ENCODE peak calls at places on chromosomes 6 and 20, in ten cellular contexts. B is A673, Y is left lung, E is left ventricle myocardium inferior, Z is H1, P is spleen, C is Panc1, N is GM23248, W is RWPE2, M is SJCRH30. D is an unnamed sample. For H3K4me1, the result is how much of the 10 kb centered on the place peaks cover.

GRCh38 chr6:13089296-13089994 is 238.9 kb downstream of the TBC1D7 start:
- DNase-seq in B (no peak), Y (no peak), E (no peak), Z (no peak), P (no peak), C (no peak), N (peak), W (no peak), M (no peak), D (peak)

GRCh38 chr6:13453771-13454251 is 33.6 kb downstream of the GFOD1 start:
- DNase-seq in B (no peak), Y (no peak), E (no peak), Z (no peak), P (no peak), C (peak), N (peak), W (peak), M (no peak), D (no peak)

GRCh38 chr20:31523361-31524283 is 9.4 kb downstream of the HM13 start:
- DNase-seq in B (no peak), Y (no peak), E (no peak), Z (no peak), P (no peak), C (no peak), N (peak), W (no peak), M (no peak), D (no peak)

GRCh38 chr6:116404706-116405105 is 34.0 kb downstream of the DSE start:
- DNase-seq in B (no peak), Y (no peak), E (no peak), Z (no peak), P (no peak), C (no peak), N (peak), W (no peak), M (no peak), D (no peak)

GRCh38 chr20:19265646-19266374 is 53.4 kb downstream of the SLC24A3 start:
- DNase-seq in B (no peak), Y (no peak), E (no peak), Z (peak), P (no peak), C (no peak), N (no peak), W (no peak), M (no peak), D (peak)

GRCh38 chr6:422423-423061 is 31.0 kb downstream of the IRF4 start:
- DNase-seq in B (no peak), Y (no peak), E (no peak), Z (no peak), P (no peak), C (peak), N (peak), W (no peak), M (no peak), D (peak)

GRCh38 chr6:87308970-87309369 is 13.4 kb upstream of the SMIM8 start:
- DNase-seq in B (no peak), Y (no peak), E (no peak), Z (no peak), P (no peak), C (no peak), N (peak), W (no peak), M (no peak), D (no peak)

GRCh38 chr6:109174911-109175310 is 79.6 kb downstream of the CEP57L1 start:
- DNase-seq in B (no peak), Y (no peak), E (no peak), Z (no peak), P (no peak), C (no peak), N (peak), W (no peak), M (no peak), D (no peak)

GRCh38 chr6:158194487-158195280 is 26.5 kb downstream of the GTF2H5 start:
- DNase-seq in B (no peak), Y (no peak), E (no peak), Z (no peak), P (no peak), C (no peak), N (no peak), W (no peak), M (no peak), D (no peak)

GRCh38 chr6:43495409-43495941 is 14.7 kb downstream of the LRRC73 start:
- DNase-seq in B (no peak), Y (no peak), E (no peak), Z (no peak), P (no peak), C (no peak), N (peak), W (no peak), M (no peak), D (peak)

GRCh38 chr20:59822291-59823029 is 111.0 kb downstream of the SYCP2 start:
- DNase-seq in B (no peak), Y (no peak), E (no peak), Z (peak), P (peak), C (no peak), N (no peak), W (peak), M (no peak), D (peak)

GRCh38 chr20:45951474-45951873 is 17.0 kb downstream of the PCIF1 start:
- DNase-seq in B (no peak), Y (no peak), E (no peak), Z (no peak), P (no peak), C (no peak), N (no peak), W (no peak), M (peak), D (peak)

GRCh38 chr6:31617010-31617409 is 2.0 kb downstream of the AIF1 start:
- DNase-seq in B (no peak), Y (no peak), E (no peak), Z (no peak), P (no peak), C (no peak), N (no peak), W (no peak), M (no peak), D (no peak)
- H3K4me1 ChIP-seq in B (under half), Y (under half), E (under half), Z (under half), P (under half), C (under half), N (under half), W (under half), M (under half), D (under half)

GRCh38 chr20:47263502-47264084 is 92.9 kb downstream of the ZMYND8 start:
- DNase-seq in B (no peak), Y (no peak), E (no peak), Z (no peak), P (no peak), C (no peak), N (peak), W (no peak), M (peak), D (peak)
- H3K4me3 ChIP-seq in B (no peak), Y (no peak), E (no peak), Z (no peak), P (no peak), C (no peak), N (no peak), W (no peak), M (no peak), D (no peak)

GRCh38 chr20:9575836-9576235 is 61.4 kb downstream of the LAMP5 start:
- DNase-seq in B (no peak), Y (no peak), E (no peak), Z (no peak), P (no peak), C (no peak), N (no peak), W (no peak), M (no peak), D (no peak)

GRCh38 chr20:9572690-9573089 is 58.3 kb downstream of the LAMP5 start:
- DNase-seq in B (no peak), Y (no peak), E (no peak), Z (no peak), P (no peak), C (no peak), N (no peak), W (no peak), M (no peak), D (no peak)

GRCh38 chr20:9573598-9573997 is 59.2 kb downstream of the LAMP5 start:
- DNase-seq in B (no peak), Y (no peak), E (no peak), Z (peak), P (no peak), C (no peak), N (no peak), W (no peak), M (no peak), D (no peak)

GRCh38 chr20:9571783-9572182 is 57.4 kb downstream of the LAMP5 start:
- DNase-seq in B (no peak), Y (no peak), E (no peak), Z (no peak), P (no peak), C (no peak), N (no peak), W (no peak), M (no peak), D (no peak)

DNA sequence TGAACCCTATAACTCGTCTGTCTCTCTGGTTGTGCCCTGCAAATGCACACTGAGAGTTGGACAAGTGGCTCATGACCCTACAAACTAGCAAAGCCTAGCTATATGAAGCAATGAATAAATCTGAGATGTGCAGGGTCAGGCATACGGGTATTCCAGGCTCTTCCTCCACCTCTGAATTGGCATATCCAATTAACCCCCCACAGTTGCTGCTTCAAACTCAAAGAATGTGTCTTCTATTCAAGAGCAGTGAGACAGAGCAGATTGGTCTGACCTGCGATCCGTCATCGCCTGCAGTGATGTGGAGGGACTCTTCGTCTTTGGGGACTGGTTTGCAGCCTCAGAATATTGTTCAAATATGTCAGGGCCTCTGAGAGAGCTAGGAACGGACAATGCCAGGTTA is 59.8 kb downstream of the LAMP5 start:
- DNase-seq in B (no peak), Y (no peak), E (no peak), Z (no peak), P (no peak), C (no peak), N (no peak), W (no peak), M (no peak), D (peak)
- H3K4me1 ChIP-seq in B (under half), Y (under half), E (under half), Z (under half), P (under half), C (under half), N (under half), W (under half), M (under half), D (under half)

DNA sequence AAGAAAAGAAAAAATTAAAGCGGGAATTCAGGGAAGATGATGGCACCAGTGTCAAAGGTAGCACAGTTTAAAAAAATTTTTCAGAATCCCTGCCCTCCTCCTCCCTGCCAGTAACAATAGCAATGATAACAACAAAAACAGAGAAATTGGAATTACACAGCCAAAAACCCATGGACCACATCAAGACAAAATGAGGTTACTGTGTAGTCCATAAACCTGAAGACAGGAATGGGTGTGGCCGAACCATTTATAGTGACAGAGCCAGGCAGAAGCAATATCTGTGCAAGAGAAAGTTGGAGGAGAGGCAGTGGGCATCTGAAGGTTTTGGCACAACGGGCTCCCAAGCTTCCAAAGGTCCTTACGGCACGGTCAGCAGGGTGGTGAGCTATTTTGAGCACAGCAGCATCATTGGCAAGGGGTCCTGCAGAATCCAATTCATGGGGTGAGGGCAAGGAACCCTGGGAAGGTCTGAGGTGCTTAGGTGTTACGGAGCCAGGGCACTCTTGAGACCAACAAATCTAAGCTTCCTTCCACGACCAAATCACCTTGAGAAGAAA is 202.3 kb downstream of the GMPR start:
- DNase-seq in B (no peak), Y (no peak), E (no peak), Z (no peak), P (no peak), C (no peak), N (no peak), W (no peak), M (no peak), D (no peak)
- H3K4me3 ChIP-seq in B (no peak), Y (no peak), E (no peak), Z (no peak), P (no peak), C (no peak), N (no peak), W (no peak), M (no peak), D (no peak)

DNA sequence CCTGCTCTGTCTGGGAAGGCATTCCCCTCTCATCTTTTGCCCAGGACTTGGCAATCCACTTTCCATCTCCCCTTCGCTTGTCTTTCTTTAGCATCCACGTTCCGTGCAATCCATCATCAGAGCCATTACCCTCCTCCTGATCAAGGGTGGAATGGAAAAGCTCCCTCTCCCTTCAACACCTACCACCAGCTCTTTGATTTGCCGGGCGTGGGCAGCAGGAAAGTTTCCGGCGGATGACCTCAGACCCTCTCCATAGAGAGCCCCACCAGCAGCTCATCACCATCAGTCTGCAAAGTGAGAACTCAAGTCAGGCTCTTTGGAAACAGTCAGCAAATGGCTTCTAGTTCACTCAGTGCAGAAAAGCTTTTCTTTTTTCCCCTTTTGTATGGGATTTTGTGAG is 76.2 kb downstream of the TSHZ2 start:
- DNase-seq in B (no peak), Y (no peak), E (no peak), Z (no peak), P (no peak), C (no peak), N (no peak), W (no peak), M (no peak), D (no peak)
- H3K4me1 ChIP-seq in B (under half), Y (under half), E (under half), Z (under half), P (under half), C (under half), N (under half), W (under half), M (under half), D (under half)

GRCh38 chr6:96499781-96500180 is 21.8 kb upstream of the UFL1 start:
- DNase-seq in B (no peak), Y (no peak), E (no peak), Z (no peak), P (peak), C (no peak), N (no peak), W (no peak), M (no peak), D (no peak)
- H3K4me3 ChIP-seq in B (no peak), Y (no peak), E (no peak), Z (no peak), P (no peak), C (no peak), N (no peak), W (no peak), M (no peak), D (no peak)

GRCh38 chr20:57690525-57690924 is 19.3 kb downstream of the PMEPA1 start:
- DNase-seq in B (no peak), Y (no peak), E (no peak), Z (no peak), P (no peak), C (no peak), N (no peak), W (no peak), M (no peak), D (no peak)
- H3K4me1 ChIP-seq in B (under half), Y (under half), E (half or more), Z (under half), P (under half), C (half or more), N (under half), W (half or more), M (under half), D (under half)

D was measured in osteoblast.